ENCODE peak calls at places on chromosomes 11 and 22, in eight cellular contexts. E, P, T, Z, Y, R, W and D are unnamed samples.

GRCh38 chr11:24661313-24661712 is 164.5 kb downstream of the LUZP2 start:
- DNase-seq in E (no peak), Y (no peak), T (no peak), P (no peak), Z (no peak), W (no peak), R (no peak), D (no peak)

GRCh38 chr11:75028321-75029097 is 39.8 kb downstream of the NEU3 start:
- DNase-seq in E (no peak), W (no peak), P (no peak), T (peak), Z (no peak), Y (no peak), R (no peak), D (no peak)

GRCh38 chr11:13861411-13861810 is 101.1 kb upstream of the SPON1 start:
- DNase-seq in W (no peak), Z (no peak), Y (no peak), P (no peak), E (no peak), T (no peak), R (no peak), D (no peak)

GRCh38 chr11:117835576-117835975 is 11.0 kb upstream of the FXYD2 start:
- DNase-seq in E (no peak), P (no peak), T (no peak), Y (no peak), W (no peak), R (no peak), Z (no peak), D (no peak)

GRCh38 chr22:19986011-19986409 is 30.6 kb downstream of the ARVCF start:
- DNase-seq in P (no peak), T (no peak), Y (no peak), Z (no peak), R (no peak), W (no peak), E (no peak), D (no peak)

GRCh38 chr22:44286673-44287072 is 26.1 kb downstream of the SHISAL1 start:
- DNase-seq in R (no peak), Y (no peak), E (no peak), P (no peak), T (no peak), W (no peak), Z (peak), D (no peak)

GRCh38 chr11:114116357-114116756 is 56.8 kb downstream of the ZBTB16 start:
- DNase-seq in W (no peak), R (no peak), E (no peak), P (no peak), Y (no peak), Z (no peak), T (no peak), D (no peak)

GRCh38 chr11:3880724-3881123 is 25.3 kb downstream of the STIM1 start:
- DNase-seq in W (no peak), E (no peak), P (no peak), Y (no peak), Z (no peak), R (no peak), T (no peak), D (no peak)

GRCh38 chr22:36323182-36323854 is 64.4 kb downstream of the MYH9 start:
- DNase-seq in Z (peak), Y (no peak), E (no peak), W (no peak), R (no peak), P (no peak), T (peak), D (no peak)

GRCh38 chr11:46381836-46382643 is 571 bp downstream of the MDK start:
- DNase-seq in P (peak), T (no peak), W (peak), R (no peak), Z (no peak), Y (no peak), E (no peak), D (no peak)

GRCh38 chr11:34680918-34681554 is 60.1 kb downstream of the EHF start:
- DNase-seq in T (peak), E (peak), W (no peak), P (no peak), R (no peak), Y (no peak), Z (no peak), D (no peak)

GRCh38 chr11:116282481-116282880 is 490.3 kb downstream of the BUD13 start:
- DNase-seq in R (no peak), Z (no peak), T (no peak), W (no peak), E (no peak), P (no peak), Y (no peak), D (no peak)

GRCh38 chr11:32510039-32510438 is 73.6 kb upstream of the EIF3M start:
- DNase-seq in Z (no peak), T (no peak), W (no peak), R (no peak), P (no peak), E (no peak), Y (no peak), D (no peak)

GRCh38 chr22:23458663-23459541 is 121.2 kb downstream of the IGLL1 start:
- DNase-seq in W (no peak), E (no peak), R (no peak), Z (no peak), Y (no peak), P (no peak), T (no peak), D (no peak)

GRCh38 chr22:50340157-50340879 is 2.8 kb upstream of the PPP6R2 start:
- DNase-seq in T (no peak), P (peak), W (no peak), R (no peak), Z (no peak), Y (no peak), E (no peak), D (no peak)

GRCh38 chr11:92510591-92510990 is 286.0 kb downstream of the FAT3 start:
- DNase-seq in R (no peak), W (no peak), T (no peak), Z (no peak), E (no peak), P (no peak), Y (no peak), D (no peak)

GRCh38 chr11:96124155-96124554 is 200.2 kb upstream of the MTMR2 start:
- DNase-seq in E (no peak), W (no peak), Y (no peak), Z (no peak), T (no peak), P (no peak), R (no peak), D (no peak)

GRCh38 chr11:44308923-44309482 is 936 bp downstream of the ALX4 start:
- DNase-seq in Y (no peak), T (no peak), Z (no peak), W (no peak), R (no peak), E (no peak), P (no peak), D (no peak)

GRCh38 chr11:29629281-29629680 is 387.5 kb downstream of the KCNA4 start:
- DNase-seq in T (peak), P (no peak), R (no peak), Z (no peak), Y (no peak), E (no peak), W (no peak), D (no peak)

GRCh38 chr11:61752117-61752924 is at the start of gene MYRF:
- DNase-seq in P (peak), Y (peak), W (peak), R (no peak), T (no peak), E (no peak), Z (no peak), D (no peak)

GRCh38 chr11:18319914-18320313 is 2.0 kb downstream of the HPS5 start:
- DNase-seq in T (no peak), Y (no peak), Z (no peak), W (no peak), E (no peak), R (no peak), P (no peak), D (no peak)

GRCh38 chr11:44945639-44946038 is 5.0 kb downstream of the TP53I11 start:
- DNase-seq in Y (no peak), R (no peak), P (no peak), Z (no peak), T (no peak), W (no peak), E (no peak), D (no peak)

GRCh38 chr11:12123799-12124198 is 13.4 kb downstream of the MICAL2 start:
- DNase-seq in T (no peak), W (no peak), R (no peak), Y (no peak), Z (no peak), P (no peak), E (no peak), D (no peak)

GRCh38 chr11:75475767-75476650 is 43.0 kb upstream of the KLHL35 start:
- DNase-seq in Z (no peak), E (no peak), P (peak), W (no peak), T (no peak), Y (no peak), R (no peak), D (no peak)

GRCh38 chr22:29668681-29669080 is 51.1 kb upstream of the CABP7 start:
- DNase-seq in W (no peak), R (no peak), P (no peak), T (no peak), E (no peak), Z (no peak), Y (no peak), D (no peak)

GRCh38 chr22:47056776-47057470 is 294.5 kb downstream of the TBC1D22A start:
- DNase-seq in Z (no peak), W (no peak), T (no peak), Y (no peak), R (no peak), E (no peak), P (no peak), D (no peak)

GRCh38 chr22:37508431-37508963 is 10.7 kb downstream of the CARD10 start:
- DNase-seq in T (no peak), E (no peak), P (no peak), Z (no peak), Y (no peak), W (no peak), R (no peak), D (no peak)

GRCh38 chr11:112884012-112884767 is 77.0 kb upstream of the NCAM1 start:
- DNase-seq in P (no peak), E (no peak), W (no peak), R (no peak), Z (peak), T (no peak), Y (no peak), D (no peak)

GRCh38 chr22:46602025-46602424 is 18.2 kb upstream of the GRAMD4 start:
- DNase-seq in R (no peak), Y (no peak), E (no peak), W (no peak), Z (no peak), P (no peak), T (no peak), D (peak)

GRCh38 chr11:105177658-105178057 is 38.1 kb upstream of the CARD18 start:
- DNase-seq in Z (no peak), E (peak), R (peak), W (no peak), Y (no peak), T (peak), P (no peak), D (no peak)

GRCh38 chr11:15107730-15108515 is 6.8 kb upstream of the INSC start:
- DNase-seq in T (no peak), P (no peak), Z (no peak), Y (no peak), W (no peak), E (no peak), R (no peak), D (no peak)

GRCh38 chr11:61700221-61700620 is 20.0 kb downstream of the DAGLA start:
- DNase-seq in Y (no peak), E (no peak), T (no peak), P (no peak), R (no peak), Z (no peak), W (no peak), D (no peak)